ENCODE peak calls at places on chromosomes 4 and X, in nine cellular contexts. M is Panc1, N is heart right ventricle, J is fibroblast of lung, O is HFF-Myc, G is MCF 10A, L is Caco-2, K is neural progenitor cell, R is breast epithelium. U is an unnamed sample.

GRCh38 chr4:73721901-73722300 is 18.5 kb upstream of the CXCL8 start:
- DNase-seq in L (no peak), M (no peak), O (no peak), N (no peak), R (no peak), G (no peak), K (no peak), J (peak; percentile 38), U (peak; percentile 44)

GRCh38 chr4:157012781-157013180 is 41.2 kb upstream of the PDGFC start:
- DNase-seq in R (no peak), M (no peak), K (no peak), J (peak; percentile 93), N (no peak), G (peak; percentile 5), O (no peak), L (no peak), U (peak; percentile 91)

GRCh38 chr4:188534917-188535316 is 395.7 kb downstream of the TRIML1 start:
- DNase-seq in M (no peak), L (no peak), N (no peak), R (no peak), O (no peak), J (no peak), K (no peak), G (no peak), U (no peak)

GRCh38 chr4:18860836-18861530 is 839.4 kb upstream of the LCORL start:
- DNase-seq in O (no peak), G (no peak), L (no peak), N (no peak), J (no peak), K (no peak), R (no peak), M (no peak), U (peak; percentile 63)

GRCh38 chr4:23877758-23878229 is 12.1 kb downstream of the PPARGC1A start:
- DNase-seq in L (no peak), G (peak; percentile 45), O (peak; percentile 2), N (no peak), R (no peak), M (no peak), J (peak; percentile 89), K (no peak), U (no peak)

GRCh38 chrX:70921709-70922352 is 9.1 kb downstream of the SLC7A3 start:
- DNase-seq in K (no peak), L (no peak), M (no peak), J (no peak), R (no peak), N (no peak), O (no peak), G (no peak), U (no peak)

GRCh38 chrX:136268051-136269048 is 17.1 kb upstream of the MAP7D3 start:
- DNase-seq in J (no peak), R (no peak), K (peak; percentile 24), O (no peak), L (no peak), G (peak; percentile 55), M (no peak), N (no peak), U (peak; percentile 9)

GRCh38 chr4:768076-768475 is 57.9 kb downstream of the CPLX1 start:
- DNase-seq in J (no peak), K (no peak), N (no peak), O (no peak), L (no peak), M (no peak), R (no peak), G (no peak), U (no peak)

GRCh38 chrX:150257348-150258175 is 105.6 kb upstream of the MAMLD1 start:
- DNase-seq in J (no peak), M (no peak), L (no peak), O (no peak), K (no peak), R (no peak), N (no peak), G (no peak), U (no peak)

GRCh38 chrX:10519761-10520160 is 100.6 kb downstream of the MID1 start:
- DNase-seq in L (no peak), G (no peak), M (no peak), O (no peak), N (no peak), J (peak; percentile 30), R (no peak), K (no peak), U (peak; percentile 40)

GRCh38 chrX:103779156-103779555 is 2.5 kb downstream of the PLP1 start:
- DNase-seq in L (no peak), G (no peak), N (no peak), J (peak; percentile 33), O (no peak), R (no peak), K (peak; percentile 26), M (no peak), U (no peak)

GRCh38 chrX:78650906-78651437 is 8.2 kb downstream of the RTL3 start:
- DNase-seq in N (no peak), M (no peak), R (no peak), G (no peak), O (no peak), L (no peak), K (no peak), J (peak; percentile 91), U (peak; percentile 60)

GRCh38 chr4:43757147-43757546 is 691.5 kb downstream of the KCTD8 start:
- DNase-seq in L (no peak), G (peak; percentile 55), O (no peak), J (peak; percentile 43), R (no peak), K (no peak), M (no peak), N (no peak), U (no peak)

GRCh38 chrX:74535633-74536141 is 78.7 kb downstream of the RLIM start:
- DNase-seq in O (no peak), N (peak; percentile 71), K (peak; percentile 46), G (peak; percentile 61), R (peak; percentile 67), J (peak; percentile 82), M (no peak), L (peak; percentile 46), U (peak; percentile 31)

GRCh38 chr4:32429151-32429550 is 1709.0 kb downstream of the PCDH7 start:
- DNase-seq in L (no peak), O (no peak), J (peak; percentile 15), N (no peak), M (no peak), K (no peak), G (no peak), R (no peak), U (no peak)

GRCh38 chr4:117898496-117898895 is 135.8 kb upstream of the NDST3 start:
- DNase-seq in G (peak; percentile 76), K (no peak), N (no peak), R (no peak), O (no peak), L (no peak), M (no peak), J (peak; percentile 57), U (no peak)

GRCh38 chr4:8238515-8239053 is 31.0 kb upstream of the HTRA3 start:
- DNase-seq in K (peak; percentile 81), N (peak; percentile 18), O (no peak), M (no peak), G (no peak), R (no peak), L (peak; percentile 92), J (no peak), U (no peak)
- TF ChIP-seq CTCF in K (peak; percentile 67), N (peak; percentile 37), O (peak; percentile 32), M (peak; percentile 76), G (peak; percentile 23), R (no peak), L (peak; percentile 43), J (no peak), U (peak; percentile 76)

GRCh38 chr4:165351359-165352130 is 24.1 kb downstream of the MSMO1 start:
- DNase-seq in K (no peak), L (no peak), N (no peak), J (no peak), G (no peak), O (no peak), M (no peak), R (no peak), U (no peak)
- TF ChIP-seq CTCF in K (no peak), L (no peak), N (no peak), J (no peak), G (no peak), O (no peak), M (no peak), R (no peak), U (no peak)

GRCh38 chr4:170007113-170007512 is 19.1 kb downstream of the MFAP3L start:
- DNase-seq in K (no peak), N (no peak), R (no peak), J (peak; percentile 64), L (no peak), M (no peak), O (no peak), G (no peak), U (no peak)

GRCh38 chr4:170005472-170005871 is 20.7 kb downstream of the MFAP3L start:
- DNase-seq in L (no peak), G (no peak), M (no peak), O (no peak), N (no peak), K (no peak), R (no peak), J (peak; percentile 61), U (no peak)

GRCh38 chr4:170009291-170009690 is 16.9 kb downstream of the MFAP3L start:
- DNase-seq in N (no peak), L (no peak), J (no peak), R (no peak), G (no peak), K (peak; percentile 29), M (no peak), O (no peak), U (no peak)

GRCh38 chr4:170008801-170009200 is 17.4 kb downstream of the MFAP3L start:
- DNase-seq in L (no peak), K (no peak), R (no peak), N (no peak), J (no peak), G (no peak), M (no peak), O (no peak), U (no peak)

GRCh38 chr4:170008376-170008775 is 17.8 kb downstream of the MFAP3L start:
- DNase-seq in K (no peak), R (no peak), N (no peak), J (no peak), O (no peak), M (no peak), G (peak; percentile 11), L (no peak), U (peak; percentile 11)
- TF ChIP-seq CTCF in K (no peak), R (no peak), N (no peak), J (no peak), O (no peak), M (peak; percentile 23), G (no peak), L (no peak), U (peak; percentile 33)

DNA sequence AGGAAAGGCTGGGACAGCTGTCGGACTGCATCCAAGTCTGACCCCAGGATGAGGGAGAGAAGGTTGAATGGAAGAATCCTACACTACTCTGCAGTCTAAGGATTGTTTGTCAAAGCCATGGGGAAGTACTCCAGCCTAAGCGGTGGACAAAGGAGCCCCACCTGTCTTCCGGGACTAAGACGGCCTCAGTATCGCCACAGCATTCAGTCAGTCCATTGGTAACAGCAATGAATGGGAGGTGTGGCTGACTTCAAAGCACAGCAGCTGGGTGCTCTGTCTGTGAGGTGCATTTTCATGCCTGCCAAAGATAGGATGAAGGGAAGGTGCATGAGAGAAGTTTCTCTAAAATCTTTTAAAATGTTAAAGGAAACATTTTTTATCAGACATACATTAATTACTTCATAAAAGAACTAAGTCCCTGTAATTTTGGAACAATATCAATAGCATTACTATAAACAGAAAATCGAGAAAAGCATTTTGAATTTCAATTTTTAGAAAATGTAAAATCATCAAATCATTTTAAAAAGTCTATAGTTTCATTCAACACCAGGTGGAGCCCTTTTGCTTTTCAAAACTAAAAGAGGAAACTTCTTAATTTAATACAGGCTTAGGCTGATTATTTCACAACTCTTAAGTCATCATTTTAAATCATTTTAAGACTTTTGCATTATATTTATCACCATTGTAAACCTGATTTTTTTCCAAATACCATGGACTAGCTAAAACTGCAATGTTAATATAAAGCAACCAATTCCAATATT is 27.6 kb upstream of the INTU start:
- DNase-seq in K (peak; percentile 58), J (peak; percentile 22), L (no peak), R (no peak), G (peak; percentile 56), N (no peak), M (no peak), O (no peak), U (peak; percentile 17)
- TF ChIP-seq CTCF in K (peak; percentile 67), J (peak; percentile 14), L (no peak), R (peak; percentile 35), G (peak; percentile 41), N (peak; percentile 62), M (peak; percentile 23), O (no peak), U (peak; percentile 87)

U was measured in HFFc6.